ENCODE peak calls at places on chromosomes 5 and 9, in five cellular contexts. P, Q, W, O and N are unnamed samples.

GRCh38 chr9:89929721-89930480 is 325.1 kb downstream of the GADD45G start:
- DNase-seq in O (no peak), Q (no peak), W (no peak), P (no peak), N (no peak)

GRCh38 chr9:110579763-110580255 is 268 bp upstream of the SVEP1 start:
- DNase-seq in O (no peak), W (no peak), Q (no peak), P (no peak), N (no peak)

GRCh38 chr5:110909950-110910349 is 161.6 kb upstream of the TSLP start:
- DNase-seq in Q (no peak), W (no peak), P (no peak), O (peak; percentile 38), N (no peak)

GRCh38 chr5:155049569-155050383 is 36.2 kb downstream of the KIF4B start:
- DNase-seq in W (no peak), Q (peak; percentile 7), O (no peak), P (no peak), N (no peak)

GRCh38 chr9:134955156-134955555 is 37.4 kb upstream of the FCN1 start:
- DNase-seq in W (no peak), Q (no peak), P (no peak), O (no peak), N (no peak)

GRCh38 chr9:126666155-126666803 is 52.6 kb downstream of the LMX1B start:
- DNase-seq in O (no peak), P (no peak), Q (no peak), W (no peak), N (no peak)

GRCh38 chr5:150989695-150990094 is 30.7 kb upstream of the GPX3 start:
- DNase-seq in O (no peak), W (no peak), Q (no peak), P (no peak), N (no peak)

GRCh38 chr9:136059321-136059791 is 35.7 kb downstream of the NACC2 start:
- DNase-seq in W (no peak), Q (no peak), P (no peak), O (no peak), N (no peak)

GRCh38 chr5:145072880-145073279 is 762.3 kb downstream of the PRELID2 start:
- DNase-seq in W (no peak), O (no peak), Q (no peak), P (no peak), N (no peak)

GRCh38 chr5:61030163-61030482 is 85.1 kb downstream of the NDUFAF2 start:
- DNase-seq in O (no peak), P (no peak), Q (no peak), W (no peak), N (no peak)

GRCh38 chr5:139711067-139711851 is 63.1 kb downstream of the CXXC5 start:
- DNase-seq in O (no peak), Q (no peak), P (peak; percentile 67), W (peak; percentile 32), N (peak; percentile 51)

GRCh38 chr9:82923410-82924242 is 139.3 kb downstream of the RASEF start:
- DNase-seq in P (no peak), O (no peak), W (no peak), Q (no peak), N (no peak)

GRCh38 chr9:4873066-4873465 is 80.3 kb downstream of the RCL1 start:
- DNase-seq in O (no peak), Q (no peak), W (no peak), P (no peak), N (no peak)

GRCh38 chr5:86008704-86009103 is 609.0 kb upstream of the COX7C start:
- DNase-seq in W (no peak), Q (no peak), P (no peak), O (no peak), N (no peak)

GRCh38 chr9:21096172-21096900 is 18.6 kb upstream of the IFNB1 start:
- DNase-seq in W (no peak), Q (no peak), O (peak; percentile 33), P (peak; percentile 9), N (no peak)

GRCh38 chr9:113564804-113565237 is 101.3 kb downstream of the RGS3 start:
- DNase-seq in W (no peak), O (no peak), Q (no peak), P (no peak), N (no peak)

GRCh38 chr9:112858625-112859147 is 32.0 kb downstream of the SLC46A2 start:
- DNase-seq in O (no peak), W (no peak), Q (no peak), P (no peak), N (no peak)

GRCh38 chr5:122586351-122586750 is 188.5 kb upstream of the SNX2 start:
- DNase-seq in P (no peak), O (peak; percentile 8), Q (no peak), W (no peak), N (no peak)

GRCh38 chr5:11075010-11075860 is 314.2 kb upstream of the DAP start:
- DNase-seq in W (no peak), O (no peak), Q (no peak), P (no peak), N (no peak)

GRCh38 chr5:91074615-91075014 is 308.5 kb downstream of the ARRDC3 start:
- DNase-seq in Q (no peak), O (peak; percentile 70), W (no peak), P (no peak), N (no peak)

GRCh38 chr5:88118179-88118578 is 150.5 kb downstream of the TMEM161B start:
- DNase-seq in Q (no peak), O (no peak), W (no peak), P (no peak), N (no peak)

GRCh38 chr5:62690421-62690820 is 111.8 kb downstream of the LRRC70 start:
- DNase-seq in O (no peak), P (no peak), Q (no peak), W (no peak), N (no peak)

GRCh38 chr9:136572003-136572595 is 26.3 kb upstream of the NOTCH1 start:
- DNase-seq in Q (no peak), P (no peak), O (peak; percentile 39), W (no peak), N (no peak)

GRCh38 chr5:158233735-158234322 is 374.9 kb upstream of the CLINT1 start:
- DNase-seq in Q (no peak), P (no peak), O (no peak), W (no peak), N (no peak)

GRCh38 chr5:54693936-54694510 is 176.5 kb downstream of the SNX18 start:
- DNase-seq in Q (no peak), P (no peak), O (no peak), W (no peak), N (no peak)

GRCh38 chr9:78601957-78602565 is 305.1 kb downstream of the PSAT1 start:
- DNase-seq in O (no peak), Q (peak; percentile 22), P (no peak), W (no peak), N (no peak)

GRCh38 chr5:9099681-9100080 is 446.2 kb downstream of the SEMA5A start:
- DNase-seq in Q (no peak), W (no peak), O (no peak), P (no peak), N (no peak)

GRCh38 chr5:62475072-62475471 is 62.5 kb downstream of the IPO11 start:
- DNase-seq in W (no peak), O (no peak), Q (peak; percentile 29), P (no peak), N (no peak)

GRCh38 chr9:91197232-91198181 is 164.2 kb downstream of the AUH start:
- DNase-seq in W (no peak), P (no peak), O (peak; percentile 94), Q (peak; percentile 85), N (no peak)

GRCh38 chr9:86598411-86599239 is 244.4 kb upstream of the TUT7 start:
- DNase-seq in P (no peak), Q (no peak), W (no peak), O (no peak), N (no peak)
- H3K27ac ChIP-seq in P (no peak overlapping the region), Q (no peak overlapping the region), W (no peak overlapping the region), O (no peak overlapping the region), N (no peak overlapping the region)

DNA sequence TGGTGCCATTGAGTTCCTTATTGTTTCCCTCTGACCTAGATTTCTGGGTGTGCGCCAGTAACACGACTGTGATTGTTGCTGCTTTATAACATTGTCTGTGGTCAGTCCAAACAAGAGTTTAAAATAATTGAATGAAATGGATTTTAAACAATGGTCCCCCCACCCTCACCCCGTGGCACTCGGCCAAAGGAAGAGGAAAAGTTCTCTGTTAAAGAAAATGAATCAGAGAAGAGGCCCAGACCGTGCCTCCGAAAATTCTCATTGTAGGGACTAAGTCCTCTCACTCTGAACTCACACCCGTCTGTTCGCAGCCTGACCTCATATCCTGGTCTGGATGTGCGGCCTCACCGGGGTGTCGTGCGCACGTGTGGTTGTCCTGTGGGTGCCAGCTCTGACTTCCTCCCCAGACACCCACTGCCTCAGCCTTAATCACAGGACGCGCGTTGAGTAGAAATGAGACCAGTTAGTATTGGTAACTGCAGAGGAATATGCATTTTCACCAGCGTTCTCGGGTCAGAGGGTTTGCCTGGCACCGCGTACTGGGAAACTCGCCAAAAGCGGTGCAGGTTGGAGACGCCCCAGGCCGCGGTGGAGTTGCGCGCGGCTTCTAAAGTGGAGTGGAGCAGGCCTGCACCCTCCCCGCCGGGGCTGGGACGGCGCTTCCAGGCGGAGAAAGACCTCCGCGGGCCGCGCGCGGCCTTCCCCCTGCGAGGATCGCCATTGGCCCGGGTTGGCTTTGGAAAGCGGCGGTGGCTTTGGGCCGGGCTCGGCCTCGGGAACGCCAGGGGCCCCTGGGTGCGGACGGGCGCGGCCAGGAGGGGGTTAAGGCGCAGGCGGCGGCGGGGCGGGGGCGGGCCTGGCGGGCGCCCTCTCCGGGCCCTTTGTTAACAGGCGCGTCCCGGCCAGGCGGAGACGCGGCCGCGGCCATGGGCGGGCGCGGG is at the start of gene ABL1:
- DNase-seq in O (no peak), W (peak; percentile 42), Q (peak; percentile 49), P (peak; percentile 52), N (peak; percentile 51)
- H3K27ac ChIP-seq in O (peak within 1 kb of the TSS; percentile 90), W (peak within 1 kb of the TSS; percentile 44), Q (peak within 1 kb of the TSS; percentile 86), P (peak within 1 kb of the TSS; percentile 46), N (peak within 1 kb of the TSS; percentile 20)

GRCh38 chr5:143063175-143063970 is 293.2 kb downstream of the ARHGAP26 start:
- DNase-seq in Q (no peak), W (no peak), O (no peak), P (no peak), N (no peak)
- H3K27ac ChIP-seq in Q (no peak overlapping the region), W (no peak overlapping the region), O (no peak overlapping the region), P (no peak overlapping the region), N (no peak overlapping the region)

GRCh38 chr5:143315929-143316328 is 87.6 kb downstream of the NR3C1 start:
- DNase-seq in W (no peak), Q (no peak), O (no peak), P (no peak), N (no peak)
- H3K27ac ChIP-seq in W (no peak overlapping the region), Q (no peak overlapping the region), O (no peak overlapping the region), P (no peak overlapping the region), N (no peak overlapping the region)